ENCODE peak calls at places on chromosomes 7 and 10, in seven cellular contexts. A is HT1080; H is GM04504; R is activated CD8-positive, alpha-beta memory T cell treated with anti-CD3 and anti-CD28 coated beads for 24 hours; T is foreskin keratinocyte; L is cardiac fibroblast; M is Right ventricle myocardium superior. D is an unnamed sample.

GRCh38 chr7:30988346-30989005 is 24.7 kb downstream of the GHRHR start:
- DNase-seq in A (no peak), H (no peak), R (no peak), T (no peak), L (peak; percentile 32), M (peak; percentile 74), D (no peak)

GRCh38 chr7:104341545-104341944 is 13.1 kb downstream of the LHFPL3 start:
- DNase-seq in A (peak; percentile 2), H (no peak), R (no peak), T (no peak), L (no peak), M (no peak), D (no peak)

GRCh38 chr10:53022663-53023088 is 250.1 kb upstream of the MBL2 start:
- DNase-seq in A (no peak), H (no peak), R (no peak), T (peak; percentile 3), L (no peak), M (no peak), D (no peak)

GRCh38 chr10:77104459-77104980 is 533.1 kb downstream of the KCNMA1 start:
- DNase-seq in A (peak; percentile 81), H (peak; percentile 53), R (no peak), T (no peak), L (peak; percentile 74), M (peak; percentile 72), D (peak; percentile 62)

GRCh38 chr7:155452505-155453295 is 5.2 kb upstream of the EN2 start:
- DNase-seq in A (no peak), H (no peak), R (no peak), T (no peak), L (no peak), M (no peak), D (no peak)

GRCh38 chr10:116663342-116663741 is 42.6 kb downstream of the PNLIPRP2 start:
- DNase-seq in A (no peak), H (no peak), R (no peak), T (no peak), L (no peak), M (no peak), D (no peak)

GRCh38 chr10:49111320-49111698 is 4.0 kb downstream of the VSTM4 start:
- DNase-seq in A (no peak), H (no peak), R (no peak), T (no peak), L (no peak), M (no peak), D (no peak)

GRCh38 chr7:42082144-42082543 is 154.9 kb downstream of the GLI3 start:
- DNase-seq in A (peak; percentile 30), H (peak; percentile 62), R (no peak), T (no peak), L (peak; percentile 62), M (no peak), D (no peak)

GRCh38 chr10:118161434-118161833 is 114.7 kb upstream of the RAB11FIP2 start:
- DNase-seq in A (no peak), H (no peak), R (no peak), T (no peak), L (no peak), M (no peak), D (no peak)

GRCh38 chr7:28236560-28236959 is 56.0 kb upstream of the JAZF1 start:
- DNase-seq in A (no peak), H (no peak), R (no peak), T (no peak), L (no peak), M (no peak), D (no peak)

GRCh38 chr7:142478479-142479220 is 220.8 kb upstream of the PRSS58 start:
- DNase-seq in A (peak; percentile 51), H (peak; percentile 23), R (no peak), T (no peak), L (peak; percentile 65), M (no peak), D (no peak)

GRCh38 chr7:36278767-36279171 is 110.9 kb upstream of the ANLN start:
- DNase-seq in A (no peak), H (peak; percentile 61), R (peak; percentile 33), T (no peak), L (peak; percentile 75), M (no peak), D (no peak)